ENCODE peak calls at places on chromosomes 11 and 22, in ten cellular contexts. One of them, this sample, is unnamed.

GRCh38 chr22:39519681-39520053 is 695 bp upstream of the ATF4 start:
- DNase-seq in tibial nerve: peak
- DNase-seq in HS-5: no peak
- DNase-seq in NCI-H1092: peak
- DNase-seq in IMR-90: no peak
- DNase-seq in activated T-helper 1 cell treated with anti-CD3 and anti-CD28 coated beads, Interleukin-2, amount 50 U/mL, for 16 hours: no peak
- DNase-seq in body of pancreas: peak
- DNase-seq in mammary epithelial cell: peak
- DNase-seq in T-helper 9 cell: no peak
- DNase-seq in stimulated activated CD4-positive, alpha-beta T cell treated with anti-CD3 and anti-CD28 coated beads, Interleukin-2, amount 100 ng/mL, for 48 hours: no peak
- DNase-seq in this sample: no peak

GRCh38 chr11:75165721-75166120 is 14.8 kb downstream of the SLCO2B1 start:
- DNase-seq in tibial nerve: no peak
- DNase-seq in HS-5: no peak
- DNase-seq in NCI-H1092: no peak
- DNase-seq in IMR-90: no peak
- DNase-seq in activated T-helper 1 cell treated with anti-CD3 and anti-CD28 coated beads, Interleukin-2, amount 50 U/mL, for 16 hours: no peak
- DNase-seq in body of pancreas: no peak
- DNase-seq in mammary epithelial cell: no peak
- DNase-seq in T-helper 9 cell: no peak
- DNase-seq in stimulated activated CD4-positive, alpha-beta T cell treated with anti-CD3 and anti-CD28 coated beads, Interleukin-2, amount 100 ng/mL, for 48 hours: no peak
- DNase-seq in this sample: no peak

GRCh38 chr22:29073618-29074275 is 912 bp downstream of the KREMEN1 start:
- DNase-seq in tibial nerve: no peak
- DNase-seq in HS-5: no peak
- DNase-seq in NCI-H1092: no peak
- DNase-seq in IMR-90: no peak
- DNase-seq in activated T-helper 1 cell treated with anti-CD3 and anti-CD28 coated beads, Interleukin-2, amount 50 U/mL, for 16 hours: no peak
- DNase-seq in body of pancreas: peak
- DNase-seq in mammary epithelial cell: no peak
- DNase-seq in T-helper 9 cell: no peak
- DNase-seq in stimulated activated CD4-positive, alpha-beta T cell treated with anti-CD3 and anti-CD28 coated beads, Interleukin-2, amount 100 ng/mL, for 48 hours: no peak
- DNase-seq in this sample: no peak

GRCh38 chr22:46050916-46051614 is 74.1 kb upstream of the WNT7B start:
- DNase-seq in tibial nerve: peak
- DNase-seq in HS-5: no peak
- DNase-seq in NCI-H1092: no peak
- DNase-seq in IMR-90: no peak
- DNase-seq in activated T-helper 1 cell treated with anti-CD3 and anti-CD28 coated beads, Interleukin-2, amount 50 U/mL, for 16 hours: no peak
- DNase-seq in body of pancreas: peak
- DNase-seq in mammary epithelial cell: no peak
- DNase-seq in T-helper 9 cell: no peak
- DNase-seq in stimulated activated CD4-positive, alpha-beta T cell treated with anti-CD3 and anti-CD28 coated beads, Interleukin-2, amount 100 ng/mL, for 48 hours: no peak
- DNase-seq in this sample: no peak

GRCh38 chr22:32204211-32204855 is 540 bp downstream of the RFPL2 start:
- DNase-seq in tibial nerve: no peak
- DNase-seq in HS-5: no peak
- DNase-seq in NCI-H1092: peak
- DNase-seq in IMR-90: no peak
- DNase-seq in activated T-helper 1 cell treated with anti-CD3 and anti-CD28 coated beads, Interleukin-2, amount 50 U/mL, for 16 hours: no peak
- DNase-seq in body of pancreas: no peak
- DNase-seq in mammary epithelial cell: no peak
- DNase-seq in T-helper 9 cell: no peak
- DNase-seq in stimulated activated CD4-positive, alpha-beta T cell treated with anti-CD3 and anti-CD28 coated beads, Interleukin-2, amount 100 ng/mL, for 48 hours: no peak
- DNase-seq in this sample: no peak

GRCh38 chr11:554824-555499 is 5.6 kb downstream of the LMNTD2 start:
- DNase-seq in tibial nerve: no peak
- DNase-seq in HS-5: no peak
- DNase-seq in NCI-H1092: peak
- DNase-seq in IMR-90: no peak
- DNase-seq in activated T-helper 1 cell treated with anti-CD3 and anti-CD28 coated beads, Interleukin-2, amount 50 U/mL, for 16 hours: peak
- DNase-seq in body of pancreas: peak
- DNase-seq in mammary epithelial cell: peak
- DNase-seq in T-helper 9 cell: peak
- DNase-seq in stimulated activated CD4-positive, alpha-beta T cell treated with anti-CD3 and anti-CD28 coated beads, Interleukin-2, amount 100 ng/mL, for 48 hours: peak
- DNase-seq in this sample: no peak

GRCh38 chr11:94452988-94453387 is 40.7 kb downstream of the MRE11 start:
- DNase-seq in tibial nerve: no peak
- DNase-seq in HS-5: no peak
- DNase-seq in NCI-H1092: no peak
- DNase-seq in IMR-90: no peak
- DNase-seq in activated T-helper 1 cell treated with anti-CD3 and anti-CD28 coated beads, Interleukin-2, amount 50 U/mL, for 16 hours: no peak
- DNase-seq in body of pancreas: no peak
- DNase-seq in mammary epithelial cell: no peak
- DNase-seq in T-helper 9 cell: no peak
- DNase-seq in stimulated activated CD4-positive, alpha-beta T cell treated with anti-CD3 and anti-CD28 coated beads, Interleukin-2, amount 100 ng/mL, for 48 hours: no peak
- DNase-seq in this sample: no peak

GRCh38 chr11:15663778-15664218 is 549.1 kb downstream of the INSC start:
- DNase-seq in tibial nerve: no peak
- DNase-seq in HS-5: no peak
- DNase-seq in NCI-H1092: peak
- DNase-seq in IMR-90: no peak
- DNase-seq in activated T-helper 1 cell treated with anti-CD3 and anti-CD28 coated beads, Interleukin-2, amount 50 U/mL, for 16 hours: no peak
- DNase-seq in body of pancreas: peak
- DNase-seq in mammary epithelial cell: no peak
- DNase-seq in T-helper 9 cell: no peak
- DNase-seq in stimulated activated CD4-positive, alpha-beta T cell treated with anti-CD3 and anti-CD28 coated beads, Interleukin-2, amount 100 ng/mL, for 48 hours: no peak
- DNase-seq in this sample: no peak

GRCh38 chr11:45110562-45110961 is 35.9 kb upstream of the PRDM11 start:
- DNase-seq in tibial nerve: no peak
- DNase-seq in HS-5: peak
- DNase-seq in NCI-H1092: peak
- DNase-seq in IMR-90: peak
- DNase-seq in activated T-helper 1 cell treated with anti-CD3 and anti-CD28 coated beads, Interleukin-2, amount 50 U/mL, for 16 hours: no peak
- DNase-seq in body of pancreas: peak
- DNase-seq in mammary epithelial cell: peak
- DNase-seq in T-helper 9 cell: no peak
- DNase-seq in stimulated activated CD4-positive, alpha-beta T cell treated with anti-CD3 and anti-CD28 coated beads, Interleukin-2, amount 100 ng/mL, for 48 hours: peak
- DNase-seq in this sample: no peak

GRCh38 chr11:75582935-75583709 is 21.1 kb downstream of the SERPINH1 start:
- DNase-seq in tibial nerve: peak
- DNase-seq in HS-5: no peak
- DNase-seq in NCI-H1092: peak
- DNase-seq in IMR-90: peak
- DNase-seq in activated T-helper 1 cell treated with anti-CD3 and anti-CD28 coated beads, Interleukin-2, amount 50 U/mL, for 16 hours: peak
- DNase-seq in body of pancreas: peak
- DNase-seq in mammary epithelial cell: no peak
- DNase-seq in T-helper 9 cell: peak
- DNase-seq in stimulated activated CD4-positive, alpha-beta T cell treated with anti-CD3 and anti-CD28 coated beads, Interleukin-2, amount 100 ng/mL, for 48 hours: peak
- DNase-seq in this sample: no peak

GRCh38 chr11:44883277-44883676 is 67.4 kb downstream of the TP53I11 start:
- DNase-seq in tibial nerve: no peak
- DNase-seq in HS-5: no peak
- DNase-seq in NCI-H1092: no peak
- DNase-seq in IMR-90: no peak
- DNase-seq in activated T-helper 1 cell treated with anti-CD3 and anti-CD28 coated beads, Interleukin-2, amount 50 U/mL, for 16 hours: no peak
- DNase-seq in body of pancreas: no peak
- DNase-seq in mammary epithelial cell: no peak
- DNase-seq in T-helper 9 cell: no peak
- DNase-seq in stimulated activated CD4-positive, alpha-beta T cell treated with anti-CD3 and anti-CD28 coated beads, Interleukin-2, amount 100 ng/mL, for 48 hours: no peak
- DNase-seq in this sample: no peak

GRCh38 chr11:61771995-61772455 is 19.6 kb downstream of the MYRF start:
- DNase-seq in tibial nerve: no peak
- DNase-seq in HS-5: no peak
- DNase-seq in NCI-H1092: no peak
- DNase-seq in IMR-90: no peak
- DNase-seq in activated T-helper 1 cell treated with anti-CD3 and anti-CD28 coated beads, Interleukin-2, amount 50 U/mL, for 16 hours: no peak
- DNase-seq in body of pancreas: no peak
- DNase-seq in mammary epithelial cell: no peak
- DNase-seq in T-helper 9 cell: no peak
- DNase-seq in stimulated activated CD4-positive, alpha-beta T cell treated with anti-CD3 and anti-CD28 coated beads, Interleukin-2, amount 100 ng/mL, for 48 hours: no peak
- DNase-seq in this sample: no peak

GRCh38 chr11:127054153-127054552 is 53.6 kb upstream of the KIRREL3 start:
- DNase-seq in tibial nerve: no peak
- DNase-seq in HS-5: no peak
- DNase-seq in NCI-H1092: no peak
- DNase-seq in IMR-90: no peak
- DNase-seq in activated T-helper 1 cell treated with anti-CD3 and anti-CD28 coated beads, Interleukin-2, amount 50 U/mL, for 16 hours: no peak
- DNase-seq in body of pancreas: no peak
- DNase-seq in mammary epithelial cell: no peak
- DNase-seq in T-helper 9 cell: no peak
- DNase-seq in stimulated activated CD4-positive, alpha-beta T cell treated with anti-CD3 and anti-CD28 coated beads, Interleukin-2, amount 100 ng/mL, for 48 hours: no peak
- DNase-seq in this sample: no peak

GRCh38 chr11:61334434-61335354 is 1.7 kb downstream of the TKFC start:
- DNase-seq in tibial nerve: no peak
- DNase-seq in HS-5: no peak
- DNase-seq in NCI-H1092: no peak
- DNase-seq in IMR-90: peak
- DNase-seq in activated T-helper 1 cell treated with anti-CD3 and anti-CD28 coated beads, Interleukin-2, amount 50 U/mL, for 16 hours: no peak
- DNase-seq in body of pancreas: no peak
- DNase-seq in mammary epithelial cell: peak
- DNase-seq in T-helper 9 cell: no peak
- DNase-seq in stimulated activated CD4-positive, alpha-beta T cell treated with anti-CD3 and anti-CD28 coated beads, Interleukin-2, amount 100 ng/mL, for 48 hours: no peak
- DNase-seq in this sample: no peak

GRCh38 chr22:19714320-19715252 is at the start of gene SEPTIN5:
- DNase-seq in tibial nerve: no peak
- DNase-seq in HS-5: no peak
- DNase-seq in NCI-H1092: no peak
- DNase-seq in IMR-90: no peak
- DNase-seq in activated T-helper 1 cell treated with anti-CD3 and anti-CD28 coated beads, Interleukin-2, amount 50 U/mL, for 16 hours: no peak
- DNase-seq in body of pancreas: no peak
- DNase-seq in mammary epithelial cell: no peak
- DNase-seq in T-helper 9 cell: no peak
- DNase-seq in stimulated activated CD4-positive, alpha-beta T cell treated with anti-CD3 and anti-CD28 coated beads, Interleukin-2, amount 100 ng/mL, for 48 hours: no peak
- DNase-seq in this sample: no peak

GRCh38 chr22:48241658-48242057 is 1479.2 kb downstream of the TBC1D22A start:
- DNase-seq in tibial nerve: no peak
- DNase-seq in HS-5: no peak
- DNase-seq in NCI-H1092: no peak
- DNase-seq in IMR-90: no peak
- DNase-seq in activated T-helper 1 cell treated with anti-CD3 and anti-CD28 coated beads, Interleukin-2, amount 50 U/mL, for 16 hours: no peak
- DNase-seq in body of pancreas: no peak
- DNase-seq in mammary epithelial cell: no peak
- DNase-seq in T-helper 9 cell: no peak
- DNase-seq in stimulated activated CD4-positive, alpha-beta T cell treated with anti-CD3 and anti-CD28 coated beads, Interleukin-2, amount 100 ng/mL, for 48 hours: no peak
- DNase-seq in this sample: no peak